ENCODE peak calls at places on chromosome 22, in seven cellular contexts. L is MCF 10A; S is activated CD4-positive, alpha-beta T cell treated with anti-CD3 and anti-CD28 coated beads, Interleukin-2, amount 10 ng/mL, durations not matched to agents 7 days and 5 days; J is NCI-H1092 treated with DMSO at 0.1 percent for 48 hours; U is ELF-1; H is SW480; F is H1. V is an unnamed sample.

GRCh38 chr22:38177926-38178604 is 3.6 kb downstream of the PLA2G6 start:
- DNase-seq in L (peak; percentile 85), S (no peak), J (no peak), U (peak; percentile 90), H (peak; percentile 97), F (no peak), V (no peak)

GRCh38 chr22:44894321-44894720 is 115.5 kb downstream of the PHF21B start:
- DNase-seq in L (no peak), S (no peak), J (no peak), U (no peak), H (no peak), F (no peak), V (no peak)

GRCh38 chr22:46676881-46677280 is 56.7 kb downstream of the GRAMD4 start:
- DNase-seq in L (no peak), S (no peak), J (no peak), U (no peak), H (no peak), F (no peak), V (no peak)

GRCh38 chr22:44383652-44384562 is 71.2 kb upstream of the SHISAL1 start:
- DNase-seq in L (no peak), S (no peak), J (no peak), U (no peak), H (no peak), F (no peak), V (no peak)

GRCh38 chr22:24875862-24876506 is 70.0 kb downstream of the SGSM1 start:
- DNase-seq in L (peak; percentile 46), S (peak; percentile 46), J (no peak), U (peak; percentile 69), H (no peak), F (peak; percentile 38), V (no peak)

GRCh38 chr22:20979940-20980453 is 2.1 kb upstream of the LZTR1 start:
- DNase-seq in L (no peak), S (no peak), J (no peak), U (no peak), H (no peak), F (no peak), V (no peak)

GRCh38 chr22:47474895-47475294 is 712.4 kb downstream of the TBC1D22A start:
- DNase-seq in L (peak; percentile 64), S (no peak), J (no peak), U (no peak), H (peak; percentile 5), F (no peak), V (no peak)

GRCh38 chr22:22884010-22884887 is 3.4 kb upstream of the IGLL5 start:
- DNase-seq in L (peak; percentile 74), S (peak; percentile 85), J (peak; percentile 48), U (peak; percentile 88), H (peak; percentile 58), F (no peak), V (peak; percentile 38)

GRCh38 chr22:28907311-28908008 is 24.1 kb downstream of the ZNRF3 start:
- DNase-seq in L (no peak), S (no peak), J (no peak), U (no peak), H (no peak), F (no peak), V (no peak)

GRCh38 chr22:46843691-46844297 is 81.3 kb downstream of the TBC1D22A start:
- DNase-seq in L (no peak), S (no peak), J (no peak), U (no peak), H (no peak), F (no peak), V (no peak)

GRCh38 chr22:32205974-32206773 is 1.3 kb upstream of the RFPL2 start:
- DNase-seq in L (no peak), S (no peak), J (no peak), U (peak; percentile 16), H (no peak), F (no peak), V (no peak)

GRCh38 chr22:21064917-21065864 is 19.4 kb downstream of the LRRC74B start:
- DNase-seq in L (no peak), S (no peak), J (no peak), U (no peak), H (no peak), F (no peak), V (no peak)

GRCh38 chr22:49103314-49104052 is 724.2 kb downstream of the BRD1 start:
- DNase-seq in L (no peak), S (no peak), J (peak; percentile 7), U (no peak), H (no peak), F (no peak), V (no peak)

GRCh38 chr22:43168416-43169309 is 17.3 kb downstream of the TSPO start:
- DNase-seq in L (no peak), S (no peak), J (no peak), U (no peak), H (no peak), F (no peak), V (no peak)

GRCh38 chr22:26888887-26889286 is 231.5 kb downstream of the MIAT start:
- DNase-seq in L (no peak), S (no peak), J (no peak), U (no peak), H (no peak), F (no peak), V (no peak)

GRCh38 chr22:50683994-50684371 is 11.4 kb downstream of the SHANK3 start:
- DNase-seq in L (no peak), S (no peak), J (no peak), U (no peak), H (no peak), F (no peak), V (no peak)

GRCh38 chr22:43393132-43393844 is 18.5 kb upstream of the MPPED1 start:
- DNase-seq in L (no peak), S (no peak), J (no peak), U (no peak), H (no peak), F (no peak), V (no peak)

GRCh38 chr22:32695451-32695891 is 106.0 kb upstream of the TIMP3 start:
- DNase-seq in L (peak; percentile 61), S (no peak), J (no peak), U (no peak), H (peak; percentile 80), F (no peak), V (no peak)

GRCh38 chr22:24333301-24333700 is 62.7 kb downstream of the SPECC1L start:
- DNase-seq in L (no peak), S (no peak), J (no peak), U (no peak), H (no peak), F (no peak), V (no peak)

GRCh38 chr22:31269892-31270574 is 22.3 kb downstream of the PIK3IP1 start:
- DNase-seq in L (no peak), S (no peak), J (no peak), U (peak; percentile 85), H (no peak), F (no peak), V (peak; percentile 80)

GRCh38 chr22:31218565-31219262 is 6.6 kb downstream of the LIMK2 start:
- DNase-seq in L (peak; percentile 39), S (no peak), J (no peak), U (no peak), H (no peak), F (no peak), V (no peak)

GRCh38 chr22:35586771-35587170 is 30.4 kb downstream of the MB start:
- DNase-seq in L (no peak), S (no peak), J (no peak), U (no peak), H (no peak), F (no peak), V (no peak)

V was measured in iPS DF 19.7.